ENCODE peak calls at places on chromosomes 7 and 10, in eight cellular contexts. T, E, X, J, H, D, Q and V are unnamed samples.

GRCh38 chr7:47088329-47089067 is 493.4 kb downstream of the TNS3 start:
- DNase-seq in E (peak; percentile 65), X (peak; percentile 15), T (peak; percentile 80), H (peak; percentile 75), J (peak; percentile 42), D (peak; percentile 64), Q (peak; percentile 88), V (peak; percentile 93)

GRCh38 chr7:4185136-4185535 is 497.0 kb upstream of the FOXK1 start:
- DNase-seq in J (no peak), X (no peak), D (no peak), H (no peak), E (no peak), T (no peak), Q (no peak), V (no peak)

GRCh38 chr10:71740069-71740468 is 20.5 kb upstream of the C10orf105 start:
- DNase-seq in D (peak; percentile 95), Q (no peak), H (peak; percentile 24), J (no peak), T (peak; percentile 15), E (peak; percentile 5), X (no peak), V (peak; percentile 26)

GRCh38 chr10:128624656-128625530 is 498.7 kb upstream of the MKI67 start:
- DNase-seq in T (no peak), X (no peak), D (peak; percentile 79), Q (no peak), H (no peak), J (no peak), E (peak; percentile 71), V (no peak)

GRCh38 chr7:44388089-44388970 is 62.9 kb upstream of the CAMK2B start:
- DNase-seq in J (no peak), Q (no peak), H (peak; percentile 88), X (no peak), T (peak; percentile 95), D (no peak), E (no peak), V (no peak)

GRCh38 chr10:60807499-60807898 is 29.2 kb downstream of the CDK1 start:
- DNase-seq in Q (no peak), H (no peak), T (no peak), J (no peak), E (peak; percentile 82), X (no peak), D (no peak), V (no peak)

GRCh38 chr10:113999520-113999919 is 44.1 kb upstream of the ADRB1 start:
- DNase-seq in J (no peak), T (no peak), H (no peak), Q (no peak), E (no peak), D (no peak), X (no peak), V (no peak)

GRCh38 chr10:48215983-48216505 is 58.5 kb downstream of the FRMPD2 start:
- DNase-seq in T (no peak), E (peak; percentile 19), H (no peak), X (no peak), J (no peak), Q (no peak), D (peak; percentile 30), V (no peak)

GRCh38 chr10:29481906-29482440 is 152.8 kb downstream of the SVIL start:
- DNase-seq in T (no peak), X (no peak), D (no peak), E (no peak), Q (no peak), H (no peak), J (no peak), V (no peak)

GRCh38 chr10:18681971-18682403 is 22.8 kb downstream of the ARL5B start:
- DNase-seq in H (no peak), E (peak; percentile 82), D (peak; percentile 35), J (no peak), T (no peak), X (no peak), Q (peak; percentile 43), V (peak; percentile 8)

GRCh38 chr7:155375337-155376277 is 77.9 kb downstream of the INSIG1 start:
- DNase-seq in H (no peak), Q (peak; percentile 74), T (no peak), E (no peak), D (peak; percentile 14), J (no peak), X (no peak), V (peak; percentile 58)

GRCh38 chr10:103543617-103544525 is 50.4 kb downstream of the NEURL1 start:
- DNase-seq in J (no peak), E (no peak), H (peak; percentile 2), X (no peak), D (no peak), T (no peak), Q (no peak), V (no peak)

GRCh38 chr7:64628721-64629120 is 37.2 kb upstream of the ZNF107 start:
- DNase-seq in J (no peak), X (no peak), E (peak; percentile 82), Q (no peak), T (no peak), D (no peak), H (no peak), V (no peak)

GRCh38 chr10:124196659-124197058 is 103.3 kb upstream of the CHST15 start:
- DNase-seq in Q (no peak), X (no peak), E (no peak), D (no peak), T (no peak), J (no peak), H (no peak), V (no peak)

GRCh38 chr7:16268821-16269768 is 152.2 kb downstream of the CRPPA start:
- DNase-seq in D (peak; percentile 11), E (peak; percentile 69), J (peak; percentile 10), T (no peak), Q (peak; percentile 26), H (no peak), X (no peak), V (no peak)

GRCh38 chr10:29117781-29118180 is 171.1 kb upstream of the LYZL1 start:
- DNase-seq in T (no peak), E (no peak), Q (no peak), D (no peak), X (no peak), H (no peak), J (no peak), V (no peak)